ENCODE peak calls at places on chromosome 12, in seven cellular contexts. N, G, K, P, A, L and S are unnamed samples.

GRCh38 chr12:90908465-90908864 is 46.5 kb downstream of the CCER1 start:
- DNase-seq in N (no peak), G (peak; percentile 7), K (no peak), P (no peak), A (no peak), L (peak; percentile 61), S (no peak)

GRCh38 chr12:132367401-132367851 is 38.0 kb upstream of the GALNT9 start:
- DNase-seq in N (no peak), G (no peak), K (no peak), P (no peak), A (no peak), L (peak; percentile 15), S (no peak)

GRCh38 chr12:122208073-122208820 is 4.7 kb downstream of the B3GNT4 start:
- DNase-seq in N (no peak), G (no peak), K (no peak), P (no peak), A (no peak), L (no peak), S (no peak)

GRCh38 chr12:39723831-39724230 is 104.2 kb upstream of the ABCD2 start:
- DNase-seq in N (no peak), G (peak; percentile 9), K (peak; percentile 35), P (no peak), A (no peak), L (peak; percentile 58), S (no peak)

GRCh38 chr12:99390707-99391106 is 256.8 kb upstream of the GARIN6 start:
- DNase-seq in N (no peak), G (peak; percentile 19), K (no peak), P (no peak), A (no peak), L (no peak), S (no peak)

GRCh38 chr12:22046968-22047390 is 961 bp downstream of the CMAS start:
- DNase-seq in N (no peak), G (no peak), K (no peak), P (no peak), A (no peak), L (peak; percentile 25), S (no peak)

GRCh38 chr12:30391766-30392366 is 303.8 kb downstream of the IPO8 start:
- DNase-seq in N (no peak), G (no peak), K (no peak), P (no peak), A (no peak), L (no peak), S (no peak)

GRCh38 chr12:4908694-4909396 is 860 bp upstream of the KCNA1 start:
- DNase-seq in N (no peak), G (no peak), K (no peak), P (no peak), A (no peak), L (no peak), S (no peak)

GRCh38 chr12:6868211-6869048 is 1.1 kb downstream of the TPI1 start:
- DNase-seq in N (no peak), G (no peak), K (no peak), P (no peak), A (no peak), L (no peak), S (no peak)

GRCh38 chr12:56987551-56988053 is 18.7 kb downstream of the ZBTB39 start:
- DNase-seq in N (peak; percentile 5), G (peak; percentile 71), K (peak; percentile 82), P (peak; percentile 38), A (peak; percentile 60), L (peak; percentile 82), S (no peak)

GRCh38 chr12:109310247-109311125 is 1.4 kb upstream of the FOXN4 start:
- DNase-seq in N (no peak), G (no peak), K (no peak), P (no peak), A (no peak), L (no peak), S (no peak)

GRCh38 chr12:94618995-94619695 is 31.2 kb downstream of the TMCC3 start:
- DNase-seq in N (no peak), G (peak; percentile 59), K (no peak), P (peak; percentile 64), A (no peak), L (peak; percentile 75), S (no peak)